ENCODE peak calls at places on chromosomes 16 and 17, in five cellular contexts. R is cardiac fibroblast, B is fibroblast of the aortic adventitia, Z is occipital lobe, U is NCI-H524 treated with DMSO at 0.1 percent for 48 hours. T is an unnamed sample.

GRCh38 chr16:7013990-7014389 is 318.7 kb upstream of the RBFOX1 start:
- DNase-seq in B (peak), R (peak), Z (no peak), U (no peak), T (no peak)

GRCh38 chr17:16250635-16251034 is 33.6 kb downstream of the PIGL start:
- DNase-seq in U (no peak), B (peak), Z (no peak), R (peak), T (peak)

GRCh38 chr16:3730161-3731125 is 13.1 kb upstream of the TRAP1 start:
- DNase-seq in B (no peak), Z (no peak), R (no peak), U (no peak), T (no peak)

GRCh38 chr16:48013476-48013875 is 142.3 kb downstream of the ABCC12 start:
- DNase-seq in Z (no peak), U (no peak), R (peak), B (peak), T (no peak)

GRCh38 chr17:19304209-19304608 is 58.3 kb downstream of the B9D1 start:
- DNase-seq in U (no peak), B (peak), Z (no peak), R (peak), T (peak)

GRCh38 chr16:58476791-58477190 is 23.2 kb upstream of the NDRG4 start:
- DNase-seq in U (no peak), B (no peak), R (no peak), Z (no peak), T (no peak)

GRCh38 chr16:25922438-25922837 is 230.7 kb downstream of the HS3ST4 start:
- DNase-seq in B (no peak), Z (no peak), R (no peak), U (no peak), T (no peak)

GRCh38 chr17:14078027-14078426 is 8.7 kb downstream of the COX10 start:
- DNase-seq in U (no peak), B (no peak), Z (no peak), R (no peak), T (no peak)

GRCh38 chr16:27462846-27463682 is 61.1 kb downstream of the IL21R start:
- DNase-seq in B (no peak), Z (no peak), R (no peak), U (no peak), T (no peak)

GRCh38 chr17:48103379-48103715 is 2.1 kb upstream of the CBX1 start:
- DNase-seq in B (no peak), R (no peak), Z (no peak), U (no peak), T (no peak)

GRCh38 chr17:978110-979093 is 1.2 kb downstream of the NXN start:
- DNase-seq in B (no peak), Z (no peak), R (no peak), U (no peak), T (peak)

GRCh38 chr16:22161999-22162657 is at the start of gene SDR42E2:
- DNase-seq in U (no peak), B (no peak), Z (no peak), R (no peak), T (no peak)

GRCh38 chr17:65941500-65941899 is 250.4 kb downstream of the CEP112 start:
- DNase-seq in R (peak), Z (no peak), U (no peak), B (no peak), T (no peak)

GRCh38 chr16:20359997-20360396 is 7.5 kb upstream of the UMOD start:
- DNase-seq in Z (no peak), R (no peak), U (no peak), B (no peak), T (no peak)

GRCh38 chr16:84983308-84983707 is 28.0 kb downstream of the ZDHHC7 start:
- DNase-seq in R (no peak), B (no peak), U (no peak), Z (no peak), T (no peak)

GRCh38 chr16:49645263-49645662 is 210.6 kb downstream of the ZNF423 start:
- DNase-seq in B (no peak), U (no peak), R (no peak), Z (no peak), T (no peak)

GRCh38 chr16:78973041-78973440 is 627.5 kb downstream of the MAF start:
- DNase-seq in B (no peak), Z (no peak), U (peak), R (no peak), T (no peak)

GRCh38 chr17:80187090-80187489 is 17.3 kb downstream of the CARD14 start:
- DNase-seq in R (peak), B (peak), Z (no peak), U (no peak), T (no peak)

GRCh38 chr17:16171613-16172012 is 43.7 kb downstream of the NCOR1 start:
- DNase-seq in B (no peak), Z (no peak), U (no peak), R (no peak), T (peak)

GRCh38 chr17:80761421-80761871 is 216.8 kb downstream of the RPTOR start:
- DNase-seq in Z (no peak), R (peak), B (peak), U (no peak), T (peak)

GRCh38 chr17:1484586-1485310 is 7.7 kb downstream of the MYO1C start:
- DNase-seq in Z (no peak), R (peak), U (no peak), B (peak), T (peak)

T was measured in GM03348.